ENCODE peak calls at places on chromosomes 4 and X, in four cellular contexts. H is Calu3, A is H54, W is dermis blood vessel endothelial cell. N is an unnamed sample.

GRCh38 chr4:177907736-177908424 is 465.6 kb upstream of the AGA start:
- DNase-seq in A (no peak), W (no peak), H (no peak), N (peak)

GRCh38 chr4:8547108-8547911 is 32.9 kb upstream of the GPR78 start:
- DNase-seq in A (peak), W (peak), H (no peak), N (peak)

GRCh38 chr4:105462610-105463009 is 11.3 kb downstream of the PPA2 start:
- DNase-seq in A (no peak), H (no peak), W (no peak), N (no peak)

GRCh38 chr4:55554453-55555030 is 7.8 kb upstream of the CLOCK start:
- DNase-seq in A (no peak), W (peak), H (no peak), N (peak)

GRCh38 chr4:105057370-105058096 is 89.1 kb upstream of the TET2 start:
- DNase-seq in H (no peak), W (no peak), A (no peak), N (no peak)

GRCh38 chrX:130125090-130125489 is 14.8 kb upstream of the ELF4 start:
- DNase-seq in W (no peak), A (no peak), H (no peak), N (no peak)

GRCh38 chrX:135985974-135986312 is 708 bp downstream of the SLC9A6 start:
- DNase-seq in H (no peak), A (no peak), W (no peak), N (no peak)

GRCh38 chr4:153594208-153594607 is 89.9 kb upstream of the TLR2 start:
- DNase-seq in W (no peak), H (no peak), A (no peak), N (no peak)

GRCh38 chr4:98448923-98449322 is 187.7 kb downstream of the RAP1GDS1 start:
- DNase-seq in W (no peak), H (no peak), A (no peak), N (no peak)

GRCh38 chr4:5821665-5822358 is 71.1 kb downstream of the CRMP1 start:
- DNase-seq in A (peak), H (no peak), W (peak), N (peak)

GRCh38 chr4:158169931-158170690 is 2.7 kb downstream of the GASK1B start:
- DNase-seq in H (no peak), A (no peak), W (peak), N (no peak)

GRCh38 chr4:66330125-66330524 is 659.8 kb upstream of the EPHA5 start:
- DNase-seq in W (no peak), A (no peak), H (no peak), N (no peak)

GRCh38 chr4:153741529-153741928 is 18.3 kb downstream of the RNF175 start:
- DNase-seq in W (no peak), A (no peak), H (no peak), N (no peak)

GRCh38 chr4:74105656-74106275 is 6.8 kb upstream of the CXCL2 start:
- DNase-seq in A (no peak), W (no peak), H (no peak), N (no peak)

GRCh38 chr4:61426229-61426628 is 226.1 kb downstream of the ADGRL3 start:
- DNase-seq in H (no peak), W (no peak), A (no peak), N (no peak)

GRCh38 chr4:962231-963208 is 10.8 kb downstream of the DGKQ start:
- DNase-seq in A (no peak), W (no peak), H (no peak), N (no peak)

GRCh38 chrX:78011846-78012245 is 42.4 kb upstream of the PGAM4 start:
- DNase-seq in W (no peak), A (no peak), H (no peak), N (no peak)

GRCh38 chr4:5368426-5368825 is 317.1 kb downstream of the STK32B start:
- DNase-seq in H (no peak), W (no peak), A (no peak), N (no peak)

GRCh38 chr4:151325320-151326246 is at the start of gene SH3D19:
- DNase-seq in A (peak), W (peak), H (peak), N (peak)

GRCh38 chrX:39484669-39485068 is 613.1 kb downstream of the BCOR start:
- DNase-seq in W (no peak), H (no peak), A (no peak), N (no peak)

GRCh38 chrX:136735604-136736003 is 45.1 kb downstream of the ARHGEF6 start:
- DNase-seq in A (no peak), H (no peak), W (no peak), N (no peak)

GRCh38 chr4:128521634-128522253 is 234.1 kb upstream of the PGRMC2 start:
- DNase-seq in A (no peak), W (peak), H (no peak), N (peak)

GRCh38 chrX:119072771-119073170 is at the start of gene CT47C1:
- DNase-seq in W (no peak), A (no peak), H (no peak), N (peak)

GRCh38 chr4:94640151-94640550 is 117.6 kb upstream of the BMPR1B start:
- DNase-seq in W (no peak), H (no peak), A (no peak), N (no peak)

GRCh38 chrX:153526040-153526439 is 8.6 kb downstream of the ATP2B3 start:
- DNase-seq in W (no peak), A (no peak), H (no peak), N (no peak)

GRCh38 chr4:186839122-186840037 is 115.7 kb upstream of the FAT1 start:
- DNase-seq in H (peak), A (no peak), W (no peak), N (no peak)

GRCh38 chr4:86302242-86302641 is 57.6 kb downstream of the MAPK10 start:
- DNase-seq in H (no peak), A (no peak), W (peak), N (no peak)

GRCh38 chr4:97585274-97585673 is 558.0 kb downstream of the STPG2 start:
- DNase-seq in H (no peak), W (no peak), A (no peak), N (no peak)

GRCh38 chr4:88060431-88060830 is 53.0 kb downstream of the PKD2 start:
- DNase-seq in H (no peak), W (no peak), A (no peak), N (no peak)

GRCh38 chr4:24642941-24643628 is 58.7 kb upstream of the DHX15 start:
- DNase-seq in A (no peak), W (peak), H (peak), N (peak)

GRCh38 chr4:120870279-120870673 is 52.2 kb downstream of the PRDM5 start:
- DNase-seq in H (peak), W (no peak), A (no peak), N (no peak)

GRCh38 chr4:85837334-85837733 is 362.4 kb downstream of the ARHGAP24 start:
- DNase-seq in A (no peak), H (no peak), W (no peak), N (no peak)

GRCh38 chrX:100648601-100649417 is 4.8 kb downstream of the SRPX2 start:
- DNase-seq in H (no peak), A (no peak), W (peak), N (no peak)

GRCh38 chr4:3860913-3861636 is 94.9 kb downstream of the ADRA2C start:
- DNase-seq in A (no peak), H (no peak), W (no peak), N (no peak)

GRCh38 chr4:152385551-152385950 is 150.3 kb downstream of the FBXW7 start:
- DNase-seq in W (peak), H (no peak), A (no peak), N (no peak)

GRCh38 chr4:139873111-139873866 is 207.7 kb downstream of the MGST2 start:
- DNase-seq in W (no peak), H (no peak), A (no peak), N (no peak)

GRCh38 chrX:11239230-11239629 is 54.0 kb upstream of the AMELX start:
- DNase-seq in W (no peak), A (no peak), H (no peak), N (no peak)

GRCh38 chr4:168540865-168541607 is 44.2 kb downstream of the PALLD start:
- DNase-seq in H (no peak), A (no peak), W (no peak), N (no peak)

GRCh38 chr4:10005632-10006031 is 15.7 kb downstream of the SLC2A9 start:
- DNase-seq in W (no peak), A (no peak), H (no peak), N (no peak)

GRCh38 chr4:19748911-19749473 is 502.7 kb upstream of the SLIT2 start:
- DNase-seq in H (no peak), A (no peak), W (no peak), N (no peak)

N was measured in A549.